ENCODE peak calls at places on chromosomes 1 and 21, in seven cellular contexts. H is heart right ventricle, J is neural progenitor cell, T is lower lobe of right lung, Y is tibial nerve, Z is transverse colon, D is pancreas. S is an unnamed sample.

GRCh38 chr1:175783126-175783722 is 39.8 kb upstream of the TNR start:
- DNase-seq in Z (no peak), D (no peak), T (no peak), H (no peak), Y (no peak), J (no peak), S (no peak)

GRCh38 chr1:233166896-233167295 is 128.6 kb downstream of the PCNX2 start:
- DNase-seq in Y (no peak), H (no peak), Z (no peak), T (no peak), D (no peak), J (no peak), S (no peak)

GRCh38 chr1:69475021-69475420 is 92.7 kb upstream of the LRRC7 start:
- DNase-seq in D (no peak), H (no peak), Z (no peak), J (no peak), Y (no peak), T (no peak), S (no peak)

GRCh38 chr1:19622204-19622603 is 21.9 kb upstream of the NBL1 start:
- DNase-seq in Z (no peak), H (no peak), T (no peak), J (no peak), D (no peak), Y (no peak), S (no peak)

GRCh38 chr1:157509546-157510232 is 42.6 kb downstream of the FCRL5 start:
- DNase-seq in J (no peak), H (no peak), Y (no peak), T (no peak), D (no peak), Z (no peak), S (no peak)

GRCh38 chr1:221994274-221994698 is 252.4 kb upstream of the DUSP10 start:
- DNase-seq in D (no peak), T (no peak), Z (no peak), J (no peak), Y (no peak), H (no peak), S (no peak)

GRCh38 chr1:48469616-48470500 is 2.1 kb downstream of the SPATA6 start:
- DNase-seq in J (peak; percentile 8), Z (peak; percentile 67), T (peak; percentile 76), Y (peak; percentile 32), D (peak; percentile 64), H (peak; percentile 49), S (peak; percentile 83)

GRCh38 chr21:42671778-42672593 is 18.6 kb downstream of the PDE9A start:
- DNase-seq in D (no peak), T (no peak), Y (no peak), J (no peak), H (no peak), Z (no peak), S (no peak)

GRCh38 chr21:45750924-45751323 is 107.4 kb downstream of the PCBP3 start:
- DNase-seq in H (no peak), D (no peak), Z (no peak), Y (no peak), J (no peak), T (no peak), S (no peak)

GRCh38 chr1:119250299-119250698 is 109.8 kb upstream of the WARS2 start:
- DNase-seq in Y (no peak), T (no peak), Z (no peak), H (no peak), J (no peak), D (no peak), S (no peak)

GRCh38 chr1:115192200-115192767 is 103.0 kb upstream of the TSPAN2 start:
- DNase-seq in J (no peak), H (no peak), D (no peak), Y (no peak), Z (no peak), T (no peak), S (no peak)

GRCh38 chr1:100883963-100884362 is 10.7 kb downstream of the EXTL2 start:
- DNase-seq in T (no peak), Y (no peak), H (no peak), D (no peak), J (no peak), Z (no peak), S (no peak)

GRCh38 chr1:218538341-218538740 is 193.2 kb downstream of the TGFB2 start:
- DNase-seq in Z (no peak), Y (no peak), D (no peak), J (no peak), T (no peak), H (no peak), S (no peak)

GRCh38 chr1:164830628-164831027 is 271.6 kb downstream of the PBX1 start:
- DNase-seq in D (no peak), Y (no peak), H (no peak), T (no peak), Z (no peak), J (no peak), S (no peak)

GRCh38 chr1:235624751-235625192 is 24.8 kb downstream of the GNG4 start:
- DNase-seq in J (no peak), Z (no peak), D (no peak), Y (no peak), H (peak; percentile 7), T (no peak), S (no peak)

GRCh38 chr1:2037314-2037979 is 12.8 kb upstream of the PRKCZ start:
- DNase-seq in J (no peak), Z (no peak), T (no peak), D (no peak), H (no peak), Y (no peak), S (no peak)

GRCh38 chr1:184223216-184223615 is 163.6 kb upstream of the C1orf21 start:
- DNase-seq in Z (no peak), T (no peak), Y (no peak), H (no peak), J (no peak), D (peak; percentile 28), S (no peak)

GRCh38 chr1:110605901-110606783 is at the start of gene KCNA2:
- DNase-seq in Z (peak; percentile 22), H (peak; percentile 55), Y (no peak), D (peak; percentile 73), J (peak; percentile 83), T (no peak), S (peak; percentile 61)

GRCh38 chr21:45974073-45975016 is 7.2 kb upstream of the COL6A1 start:
- DNase-seq in Z (peak; percentile 31), H (no peak), T (peak; percentile 48), D (peak; percentile 51), J (peak; percentile 70), Y (no peak), S (no peak)

GRCh38 chr1:39348278-39348677 is 143.2 kb upstream of the BMP8A start:
- DNase-seq in Y (no peak), Z (no peak), H (no peak), D (no peak), T (no peak), J (no peak), S (no peak)

GRCh38 chr1:54114955-54115354 is 37.8 kb downstream of the CDCP2 start:
- DNase-seq in D (no peak), Z (no peak), J (no peak), Y (no peak), T (no peak), H (no peak), S (no peak)

GRCh38 chr1:75861831-75862230 is 65.1 kb downstream of the MSH4 start:
- DNase-seq in J (no peak), H (no peak), Y (no peak), Z (no peak), D (no peak), T (no peak), S (no peak)

GRCh38 chr1:110309768-110310167 is 29.4 kb upstream of the RBM15 start:
- DNase-seq in Z (no peak), H (no peak), T (no peak), D (no peak), Y (no peak), J (no peak), S (no peak)

GRCh38 chr1:205827623-205828022 is 14.6 kb upstream of the SLC41A1 start:
- DNase-seq in T (no peak), J (peak; percentile 47), Z (no peak), H (no peak), D (peak; percentile 42), Y (no peak), S (no peak)

GRCh38 chr1:156801409-156802121 is 15.1 kb downstream of the SH2D2A start:
- DNase-seq in D (no peak), Y (no peak), T (no peak), J (no peak), Z (no peak), H (no peak), S (no peak)

GRCh38 chr1:111769517-111770146 is 13.9 kb downstream of the DDX20 start:
- DNase-seq in T (no peak), Y (no peak), Z (peak; percentile 26), J (peak; percentile 57), H (peak; percentile 24), D (no peak), S (no peak)

GRCh38 chr1:220881918-220882891 is 3.0 kb downstream of the HLX start:
- DNase-seq in Y (no peak), J (peak; percentile 80), Z (peak; percentile 46), D (no peak), T (no peak), H (no peak), S (peak; percentile 63)

GRCh38 chr1:32769524-32770220 is 47.5 kb downstream of the YARS1 start:
- DNase-seq in Z (no peak), Y (no peak), T (peak; percentile 48), J (no peak), D (no peak), H (no peak), S (no peak)
- H3K4me1 ChIP-seq in Z (peaks cover 18% of the 10 kb centered on the region), Y (peaks cover 4% of the 10 kb centered on the region), T (peaks cover 59% of the 10 kb centered on the region), J (peaks cover 27% of the 10 kb centered on the region), D (peaks cover 33% of the 10 kb centered on the region), H (peaks cover 17% of the 10 kb centered on the region), S (no peaks in the 10 kb centered on the region)

DNA sequence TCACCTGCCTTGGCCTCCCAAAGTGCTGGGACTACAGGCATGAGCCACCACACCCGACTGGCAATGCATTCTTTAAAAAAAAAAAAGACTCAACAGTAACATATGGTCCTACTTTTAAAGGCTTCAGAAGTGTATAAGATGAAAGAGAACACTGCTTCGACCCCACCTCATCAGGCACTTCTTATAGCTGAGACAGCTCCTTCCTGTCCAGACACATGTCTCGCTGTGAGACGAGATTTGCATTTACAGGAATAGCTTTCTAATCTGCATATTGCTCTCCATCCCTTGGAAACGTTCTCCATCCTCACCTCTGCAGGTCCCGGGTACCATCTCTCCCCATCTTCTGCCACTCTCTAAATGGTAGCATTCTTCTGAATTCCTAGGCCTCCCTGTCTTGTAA is 6.7 kb downstream of the AZIN2 start:
- DNase-seq in H (no peak), T (no peak), Z (no peak), D (no peak), J (no peak), Y (no peak), S (no peak)
- H3K27me3 ChIP-seq in H (no peaks in the 10 kb centered on the region), T (no peaks in the 10 kb centered on the region), Z (no peaks in the 10 kb centered on the region), D (no peaks in the 10 kb centered on the region), J (peaks cover 36% of the 10 kb centered on the region), Y (no peaks in the 10 kb centered on the region), S (no peaks in the 10 kb centered on the region)

DNA sequence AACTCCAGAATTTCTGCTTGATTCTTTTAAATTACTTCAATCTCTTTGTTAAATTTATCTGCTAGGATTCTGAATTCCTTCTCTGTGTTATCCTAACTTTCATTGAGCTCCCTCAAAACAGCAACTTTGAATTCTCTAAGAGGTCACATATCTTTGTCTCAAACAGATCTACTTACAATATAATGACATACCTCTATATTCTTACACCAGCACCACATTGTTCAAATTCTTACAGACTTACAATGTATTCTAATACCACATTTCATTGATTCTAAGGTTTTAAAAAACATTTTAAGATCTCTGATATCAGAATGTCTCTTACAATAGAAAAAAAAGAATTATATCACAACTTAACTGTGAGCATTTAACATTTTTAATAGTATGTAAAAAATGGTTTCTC is 77.4 kb downstream of the DIRAS3 start:
- DNase-seq in D (no peak), H (no peak), Z (no peak), Y (no peak), J (no peak), T (no peak), S (no peak)
- TF ChIP-seq CTCF in D (no peak), H (no peak), Z (no peak), Y (no peak), J (no peak), T (no peak), S (no peak)

GRCh38 chr1:11940260-11940921 is 5.9 kb downstream of the PLOD1 start:
- DNase-seq in Z (peak; percentile 55), D (no peak), Y (no peak), T (no peak), H (no peak), J (no peak), S (no peak)
- H3K4me1 ChIP-seq in Z (no peaks in the 10 kb centered on the region), D (peaks cover 11% of the 10 kb centered on the region), Y (peaks cover 10% of the 10 kb centered on the region), T (peaks cover 11% of the 10 kb centered on the region), H (peaks cover 28% of the 10 kb centered on the region), J (peaks cover 5% of the 10 kb centered on the region), S (no peaks in the 10 kb centered on the region)